ENCODE peak calls at places on chromosomes 7 and 10, in eight cellular contexts. E is EL; I is H54; H is GM04504; S is stimulated activated CD4-positive, alpha-beta T cell treated with anti-CD3 and anti-CD28 coated beads, Interleukin-4, amount 100 ng/mL, for 48 hours; Q is cortex of kidney; D is iPS-NIHi11; J is HL-60. Y is an unnamed sample.

GRCh38 chr7:157789094-157789493 is 452.3 kb downstream of the DNAJB6 start:
- DNase-seq in S (no peak), H (no peak), D (no peak), E (no peak), Q (no peak), J (no peak), I (no peak), Y (no peak)

GRCh38 chr10:32253300-32253699 is 93.7 kb downstream of the EPC1 start:
- DNase-seq in E (peak; percentile 25), I (peak; percentile 57), Q (no peak), D (peak; percentile 23), H (no peak), S (no peak), J (no peak), Y (no peak)

GRCh38 chr10:17673517-17674051 is 29.6 kb downstream of the STAM start:
- DNase-seq in J (no peak), Q (no peak), S (no peak), I (peak; percentile 45), H (peak; percentile 76), E (peak; percentile 97), D (peak; percentile 33), Y (peak; percentile 67)

GRCh38 chr7:75887669-75888369 is 9.0 kb downstream of the RHBDD2 start:
- DNase-seq in J (no peak), E (no peak), D (no peak), S (no peak), Q (no peak), I (no peak), H (no peak), Y (no peak)

GRCh38 chr7:138342990-138343389 is 117.1 kb upstream of the TRIM24 start:
- DNase-seq in I (no peak), S (no peak), H (no peak), Q (no peak), J (no peak), E (no peak), D (no peak), Y (no peak)

GRCh38 chr10:127228195-127228785 is 31.9 kb upstream of the INSYN2A start:
- DNase-seq in H (no peak), Q (no peak), S (no peak), E (no peak), J (no peak), D (no peak), I (no peak), Y (no peak)

GRCh38 chr10:15238553-15239335 is 70.3 kb upstream of the NMT2 start:
- DNase-seq in S (no peak), J (no peak), I (no peak), H (peak; percentile 19), E (peak; percentile 36), Q (no peak), D (no peak), Y (no peak)

GRCh38 chr7:81210092-81211064 is 291.5 kb upstream of the SEMA3C start:
- DNase-seq in D (no peak), H (no peak), S (no peak), Q (no peak), I (no peak), J (no peak), E (peak; percentile 72), Y (no peak)

GRCh38 chr7:99455874-99456273 is 10.1 kb downstream of the ATP5MF start:
- DNase-seq in D (no peak), E (no peak), S (no peak), Q (no peak), I (no peak), H (no peak), J (no peak), Y (no peak)

GRCh38 chr7:15219758-15220157 is 317.2 kb upstream of the DGKB start:
- DNase-seq in H (no peak), E (no peak), D (no peak), S (no peak), I (no peak), Q (no peak), J (no peak), Y (no peak)

GRCh38 chr10:69769395-69769989 is 32.2 kb upstream of the COL13A1 start:
- DNase-seq in S (no peak), E (peak; percentile 89), I (peak; percentile 97), Q (no peak), H (peak; percentile 60), J (no peak), D (peak; percentile 91), Y (peak; percentile 88)

GRCh38 chr7:81501220-81501619 is 268.6 kb downstream of the HGF start:
- DNase-seq in S (no peak), J (no peak), Q (no peak), I (no peak), D (no peak), H (no peak), E (peak; percentile 25), Y (peak; percentile 12)

GRCh38 chr7:54933610-54934009 is 85.2 kb upstream of the EGFR start:
- DNase-seq in J (no peak), Q (no peak), H (no peak), S (no peak), E (no peak), D (no peak), I (no peak), Y (no peak)

GRCh38 chr7:18212788-18213187 is 185.1 kb upstream of the PRPS1L1 start:
- DNase-seq in I (no peak), S (no peak), E (peak; percentile 11), Q (no peak), D (no peak), H (peak; percentile 20), J (no peak), Y (no peak)

GRCh38 chr7:69433086-69433485 is 165.2 kb upstream of the AUTS2 start:
- DNase-seq in E (no peak), I (no peak), D (no peak), H (no peak), J (no peak), S (no peak), Q (no peak), Y (no peak)

GRCh38 chr7:105365541-105366534 is 22.9 kb downstream of the SRPK2 start:
- DNase-seq in D (no peak), I (no peak), S (no peak), H (no peak), J (no peak), Q (no peak), E (no peak), Y (no peak)

GRCh38 chr10:73522263-73522662 is 26.4 kb upstream of the PPP3CB start:
- DNase-seq in I (no peak), S (no peak), E (peak; percentile 40), D (no peak), Q (no peak), J (no peak), H (no peak), Y (no peak)

GRCh38 chr10:100637785-100638184 is 102.0 kb downstream of the HIF1AN start:
- DNase-seq in D (peak; percentile 82), S (no peak), E (peak; percentile 26), J (no peak), Q (no peak), I (peak; percentile 60), H (no peak), Y (no peak)

GRCh38 chr10:34866848-34867247 is 51.8 kb upstream of the PARD3 start:
- DNase-seq in I (no peak), H (no peak), Q (no peak), D (peak; percentile 53), E (peak; percentile 29), J (no peak), S (no peak), Y (no peak)

GRCh38 chr7:484365-485101 is 35.1 kb downstream of the PDGFA start:
- DNase-seq in S (no peak), J (no peak), Q (no peak), H (no peak), D (peak; percentile 76), I (no peak), E (no peak), Y (no peak)

GRCh38 chr10:105413997-105414396 is 772.9 kb downstream of the SORCS3 start:
- DNase-seq in D (no peak), I (no peak), H (no peak), E (no peak), J (no peak), S (no peak), Q (no peak), Y (no peak)

GRCh38 chr7:582931-583330 is 63.3 kb upstream of the PDGFA start:
- DNase-seq in I (no peak), S (no peak), D (no peak), J (no peak), E (no peak), H (no peak), Q (no peak), Y (no peak)

GRCh38 chr7:108016841-108017775 is 14.1 kb upstream of the LAMB1 start:
- DNase-seq in E (peak; percentile 50), I (no peak), J (no peak), H (no peak), S (no peak), Q (no peak), D (peak; percentile 37), Y (no peak)